ENCODE peak calls at places on chromosome 2, in four cellular contexts. One of them, this sample, is unnamed.

GRCh38 chr2:10424051-10424450 is 24.1 kb downstream of the ODC1 start:
- DNase-seq in GM12878: no peak
- DNase-seq in K562: no peak
- DNase-seq in HepG2: no peak
- DNase-seq in this sample: no peak

GRCh38 chr2:102258386-102259074 is 52.8 kb upstream of the IL1RL1 start:
- DNase-seq in HepG2: no peak
- DNase-seq in K562: no peak
- DNase-seq in GM12878: no peak
- DNase-seq in this sample: no peak

GRCh38 chr2:57720728-57721627 is 325.6 kb upstream of the VRK2 start:
- DNase-seq in GM12878: peak; percentile 47
- DNase-seq in K562: peak; percentile 54
- DNase-seq in HepG2: peak; percentile 56
- DNase-seq in this sample: peak; percentile 66

GRCh38 chr2:218419630-218420216 is 800 bp downstream of the VIL1 start:
- DNase-seq in HepG2: no peak
- DNase-seq in GM12878: no peak
- DNase-seq in K562: no peak
- DNase-seq in this sample: no peak

GRCh38 chr2:148876190-148876588 is 1.2 kb downstream of the KIF5C start:
- DNase-seq in GM12878: no peak
- DNase-seq in HepG2: no peak
- DNase-seq in K562: no peak
- DNase-seq in this sample: peak; percentile 24

GRCh38 chr2:236238756-236239155 is 25.4 kb downstream of the ASB18 start:
- DNase-seq in K562: no peak
- DNase-seq in GM12878: no peak
- DNase-seq in HepG2: no peak
- DNase-seq in this sample: no peak

GRCh38 chr2:101265893-101266499 is 13.3 kb downstream of the CNOT11 start:
- DNase-seq in HepG2: no peak
- DNase-seq in GM12878: no peak
- DNase-seq in K562: no peak
- DNase-seq in this sample: no peak

GRCh38 chr2:213751446-213751845 is 467.2 kb downstream of the SPAG16 start:
- DNase-seq in HepG2: no peak
- DNase-seq in K562: no peak
- DNase-seq in GM12878: peak; percentile 59
- DNase-seq in this sample: no peak

GRCh38 chr2:110854355-110855081 is 122.1 kb downstream of the ACOXL start:
- DNase-seq in GM12878: no peak
- DNase-seq in K562: no peak
- DNase-seq in HepG2: no peak
- DNase-seq in this sample: peak; percentile 49

GRCh38 chr2:165287083-165287778 is 48.0 kb downstream of the SCN2A start:
- DNase-seq in GM12878: no peak
- DNase-seq in HepG2: no peak
- DNase-seq in K562: no peak
- DNase-seq in this sample: no peak

GRCh38 chr2:23803275-23803964 is 123.5 kb downstream of the ATAD2B start:
- DNase-seq in GM12878: no peak
- DNase-seq in HepG2: no peak
- DNase-seq in K562: no peak
- DNase-seq in this sample: no peak

GRCh38 chr2:105674859-105675541 is 69.7 kb upstream of the NCK2 start:
- DNase-seq in HepG2: no peak
- DNase-seq in K562: no peak
- DNase-seq in GM12878: no peak
- DNase-seq in this sample: no peak

GRCh38 chr2:72619622-72620021 is 206.2 kb downstream of the EXOC6B start:
- DNase-seq in K562: no peak
- DNase-seq in HepG2: no peak
- DNase-seq in GM12878: no peak
- DNase-seq in this sample: no peak

GRCh38 chr2:223586261-223586660 is 15.9 kb downstream of the SCG2 start:
- DNase-seq in HepG2: no peak
- DNase-seq in GM12878: no peak
- DNase-seq in K562: no peak
- DNase-seq in this sample: no peak
- TF ChIP-seq SP1 in HepG2: no peak
- TF ChIP-seq SP1 in GM12878: no peak
- TF ChIP-seq SP1 in K562: no peak
- TF ChIP-seq SP1 in this sample: no peak

GRCh38 chr2:99488999-99489757 is 639 bp downstream of the REV1 start:
- DNase-seq in GM12878: no peak
- DNase-seq in HepG2: peak; percentile 65
- DNase-seq in K562: peak; percentile 83
- DNase-seq in this sample: peak; percentile 56
- TF ChIP-seq FOXM1 in GM12878: no peak
- TF ChIP-seq FOXM1 in HepG2: no peak
- TF ChIP-seq FOXM1 in K562: no peak
- TF ChIP-seq FOXM1 in this sample: no peak

GRCh38 chr2:233331536-233331935 is 22.8 kb upstream of the DGKD start:
- DNase-seq in K562: no peak
- DNase-seq in HepG2: no peak
- DNase-seq in GM12878: peak; percentile 80
- DNase-seq in this sample: no peak

GRCh38 chr2:233326500-233326899 is 18.9 kb downstream of the SAG start:
- DNase-seq in K562: no peak
- DNase-seq in HepG2: no peak
- DNase-seq in GM12878: no peak
- DNase-seq in this sample: no peak

GRCh38 chr2:233332125-233332524 is 22.2 kb upstream of the DGKD start:
- DNase-seq in HepG2: no peak
- DNase-seq in K562: no peak
- DNase-seq in GM12878: no peak
- DNase-seq in this sample: no peak

GRCh38 chr2:233328922-233329321 is 21.3 kb downstream of the SAG start:
- DNase-seq in GM12878: no peak
- DNase-seq in K562: no peak
- DNase-seq in HepG2: no peak
- DNase-seq in this sample: no peak

DNA sequence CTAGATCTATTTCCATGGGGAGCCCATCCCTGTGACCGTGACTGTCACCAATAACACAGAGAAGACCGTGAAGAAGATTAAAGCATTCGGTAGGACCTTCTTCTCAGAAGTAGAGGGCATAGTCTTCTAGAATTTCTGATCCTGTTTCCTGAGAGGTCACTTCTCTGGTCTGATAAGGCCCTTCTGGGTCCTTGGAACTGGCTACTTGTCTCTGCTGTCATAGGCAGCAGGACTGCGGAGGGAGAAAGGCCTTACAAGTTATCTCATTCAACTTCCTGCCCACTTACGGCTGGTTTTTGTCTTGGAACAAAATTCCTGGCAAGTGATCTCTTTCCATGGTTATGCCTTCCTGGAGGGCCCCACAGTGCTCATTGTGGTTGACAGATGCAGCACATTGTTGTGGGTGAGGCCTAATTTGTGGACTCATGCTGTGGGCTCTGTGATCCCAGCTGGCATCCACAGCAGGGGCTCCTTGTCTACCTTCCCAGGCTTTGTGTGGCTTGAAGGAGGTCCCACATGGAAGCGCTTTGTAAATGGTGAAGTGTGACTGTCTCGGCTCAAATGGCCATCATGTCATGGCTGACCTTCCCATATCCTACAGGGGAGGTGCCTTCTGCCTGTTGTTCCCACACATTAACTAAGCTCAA is 22.0 kb downstream of the SAG start:
- DNase-seq in GM12878: no peak
- DNase-seq in K562: no peak
- DNase-seq in HepG2: no peak
- DNase-seq in this sample: no peak
- TF ChIP-seq TARDBP in GM12878: no peak
- TF ChIP-seq TARDBP in K562: no peak
- TF ChIP-seq TARDBP in HepG2: no peak
- TF ChIP-seq TARDBP in this sample: no peak

DNA sequence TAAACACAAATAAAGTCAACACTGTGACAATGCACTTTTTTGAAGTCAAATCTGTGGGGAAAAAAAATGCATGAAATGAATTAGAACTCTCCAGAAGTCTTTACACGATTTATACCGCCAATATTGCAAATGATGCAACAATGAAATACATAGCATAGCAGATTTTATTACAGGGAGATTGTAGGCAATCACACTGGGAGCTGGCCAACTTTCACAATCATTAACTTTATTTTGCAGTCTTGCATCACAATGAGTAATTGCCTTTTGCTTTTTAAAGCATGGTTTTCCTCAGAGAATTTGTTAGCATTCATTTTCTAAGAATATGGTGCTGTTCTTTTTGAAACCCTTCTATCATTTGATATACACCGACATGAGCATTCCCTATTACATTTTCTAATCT is 366.4 kb upstream of the FSIP2 start:
- DNase-seq in HepG2: no peak
- DNase-seq in GM12878: no peak
- DNase-seq in K562: no peak
- DNase-seq in this sample: no peak
- TF ChIP-seq SP1 in HepG2: no peak
- TF ChIP-seq SP1 in GM12878: no peak
- TF ChIP-seq SP1 in K562: no peak
- TF ChIP-seq SP1 in this sample: no peak

GRCh38 chr2:238571626-238572372 is 145.1 kb downstream of the ASB1 start:
- DNase-seq in HepG2: no peak
- DNase-seq in K562: no peak
- DNase-seq in GM12878: no peak
- DNase-seq in this sample: no peak

GRCh38 chr2:238573916-238574315 is 147.2 kb downstream of the ASB1 start:
- DNase-seq in HepG2: no peak
- DNase-seq in K562: no peak
- DNase-seq in GM12878: no peak
- DNase-seq in this sample: no peak

GRCh38 chr2:238576674-238577073 is 149.9 kb downstream of the ASB1 start:
- DNase-seq in GM12878: no peak
- DNase-seq in K562: no peak
- DNase-seq in HepG2: no peak
- DNase-seq in this sample: no peak

GRCh38 chr2:238573065-238573778 is 146.5 kb downstream of the ASB1 start:
- DNase-seq in HepG2: peak; percentile 34
- DNase-seq in GM12878: no peak
- DNase-seq in K562: peak; percentile 74
- DNase-seq in this sample: peak; percentile 60

GRCh38 chr2:238574490-238575271 is 148.0 kb downstream of the ASB1 start:
- DNase-seq in GM12878: no peak
- DNase-seq in K562: no peak
- DNase-seq in HepG2: no peak
- DNase-seq in this sample: no peak
- TF ChIP-seq FOXM1 in GM12878: no peak
- TF ChIP-seq FOXM1 in K562: no peak
- TF ChIP-seq FOXM1 in HepG2: no peak
- TF ChIP-seq FOXM1 in this sample: no peak

GRCh38 chr2:189639003-189639609 is 22.2 kb upstream of the ASNSD1 start:
- DNase-seq in K562: no peak
- DNase-seq in HepG2: no peak
- DNase-seq in GM12878: no peak
- DNase-seq in this sample: no peak
- TF ChIP-seq TARDBP in K562: no peak
- TF ChIP-seq TARDBP in HepG2: no peak
- TF ChIP-seq TARDBP in GM12878: no peak
- TF ChIP-seq TARDBP in this sample: no peak

GRCh38 chr2:42618116-42618515 is 49.7 kb downstream of the MTA3 start:
- DNase-seq in K562: no peak
- DNase-seq in HepG2: no peak
- DNase-seq in GM12878: no peak
- DNase-seq in this sample: no peak
- TF ChIP-seq SP1 in K562: no peak
- TF ChIP-seq SP1 in HepG2: no peak
- TF ChIP-seq SP1 in GM12878: no peak
- TF ChIP-seq SP1 in this sample: no peak

DNA sequence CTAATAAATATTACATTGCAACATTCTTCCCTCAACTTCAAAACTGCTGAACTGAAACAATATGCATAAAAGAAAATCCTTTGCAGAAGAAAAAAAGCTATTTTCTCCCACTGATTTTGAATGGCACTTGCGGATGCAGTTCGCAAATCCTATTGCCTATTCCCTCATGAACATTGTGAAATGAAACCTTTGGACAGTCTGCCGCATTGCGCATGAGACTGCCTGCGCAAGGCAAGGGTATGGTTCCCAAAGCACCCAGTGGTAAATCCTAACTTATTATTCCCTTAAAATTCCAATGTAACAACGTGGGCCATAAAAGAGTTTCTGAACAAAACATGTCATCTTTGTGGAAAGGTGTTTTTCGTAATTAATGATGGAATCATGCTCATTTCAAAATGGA is 8.4 kb downstream of the HOXD8 start:
- DNase-seq in GM12878: no peak
- DNase-seq in HepG2: peak; percentile 33
- DNase-seq in K562: no peak
- DNase-seq in this sample: no peak
- TF ChIP-seq FOXM1 in GM12878: no peak
- TF ChIP-seq FOXM1 in HepG2: no peak
- TF ChIP-seq FOXM1 in K562: no peak
- TF ChIP-seq FOXM1 in this sample: no peak

GRCh38 chr2:225236769-225237323 is 162.7 kb upstream of the NYAP2 start:
- DNase-seq in GM12878: no peak
- DNase-seq in K562: no peak
- DNase-seq in HepG2: no peak
- DNase-seq in this sample: no peak

DNA sequence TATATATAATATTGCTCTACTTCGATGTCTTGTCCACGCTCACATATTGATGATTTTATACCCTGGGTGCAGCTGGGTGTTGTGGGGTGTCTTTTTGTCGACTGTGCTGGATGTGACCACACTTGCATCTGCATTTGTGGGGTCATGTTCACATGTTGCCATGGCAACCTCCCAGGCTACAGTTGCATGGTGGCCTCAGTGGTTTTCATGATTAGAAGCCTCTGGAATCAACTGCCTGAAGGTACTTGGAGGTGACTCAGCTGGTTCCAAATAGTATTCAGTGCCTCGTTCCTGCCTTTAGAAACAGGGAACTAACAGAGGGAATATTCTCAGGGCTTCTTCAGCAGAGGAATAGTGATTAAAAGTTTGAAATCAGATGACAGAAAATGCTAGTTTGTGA is 166.3 kb upstream of the NYAP2 start:
- DNase-seq in HepG2: no peak
- DNase-seq in GM12878: no peak
- DNase-seq in K562: no peak
- DNase-seq in this sample: no peak
- TF ChIP-seq TARDBP in HepG2: no peak
- TF ChIP-seq TARDBP in GM12878: no peak
- TF ChIP-seq TARDBP in K562: no peak
- TF ChIP-seq TARDBP in this sample: no peak

GRCh38 chr2:132729572-132729971 is 59.6 kb upstream of the LYPD1 start:
- DNase-seq in K562: no peak
- DNase-seq in HepG2: no peak
- DNase-seq in GM12878: no peak
- DNase-seq in this sample: no peak
- TF ChIP-seq SP1 in K562: no peak
- TF ChIP-seq SP1 in HepG2: no peak
- TF ChIP-seq SP1 in GM12878: no peak
- TF ChIP-seq SP1 in this sample: no peak

This sample was measured in HEK293T.